ENCODE peak calls at places on chromosome 6, in ten cellular contexts. One of them, this sample, is unnamed.

GRCh38 chr6:31776961-31777666 is at the start of gene VWA7:
- DNase-seq in prostate gland: peak
- DNase-seq in AG04450: no peak
- DNase-seq in WTC11: peak
- DNase-seq in brain microvascular endothelial cell: peak
- DNase-seq in ovary: peak
- DNase-seq in GM12865: peak
- DNase-seq in CD4-positive, alpha-beta T cell: peak
- DNase-seq in Calu3: peak
- DNase-seq in astrocyte of the spinal cord: peak
- DNase-seq in this sample: no peak

GRCh38 chr6:106254636-106255035 is 70.9 kb downstream of the ATG5 start:
- DNase-seq in prostate gland: no peak
- DNase-seq in AG04450: no peak
- DNase-seq in WTC11: no peak
- DNase-seq in brain microvascular endothelial cell: peak
- DNase-seq in ovary: no peak
- DNase-seq in GM12865: no peak
- DNase-seq in CD4-positive, alpha-beta T cell: no peak
- DNase-seq in Calu3: no peak
- DNase-seq in astrocyte of the spinal cord: peak
- DNase-seq in this sample: no peak

GRCh38 chr6:125986956-125987617 is 747 bp downstream of the TRMT11 start:
- DNase-seq in prostate gland: no peak
- DNase-seq in AG04450: no peak
- DNase-seq in WTC11: no peak
- DNase-seq in brain microvascular endothelial cell: no peak
- DNase-seq in ovary: no peak
- DNase-seq in GM12865: peak
- DNase-seq in CD4-positive, alpha-beta T cell: no peak
- DNase-seq in Calu3: no peak
- DNase-seq in astrocyte of the spinal cord: peak
- DNase-seq in this sample: no peak

GRCh38 chr6:139338845-139339244 is 35.6 kb downstream of the CITED2 start:
- DNase-seq in prostate gland: no peak
- DNase-seq in AG04450: no peak
- DNase-seq in WTC11: no peak
- DNase-seq in brain microvascular endothelial cell: no peak
- DNase-seq in ovary: no peak
- DNase-seq in GM12865: no peak
- DNase-seq in CD4-positive, alpha-beta T cell: no peak
- DNase-seq in Calu3: no peak
- DNase-seq in astrocyte of the spinal cord: peak
- DNase-seq in this sample: no peak

GRCh38 chr6:153059311-153059710 is 56.8 kb upstream of the MTRF1L start:
- DNase-seq in prostate gland: no peak
- DNase-seq in AG04450: no peak
- DNase-seq in WTC11: no peak
- DNase-seq in brain microvascular endothelial cell: no peak
- DNase-seq in ovary: no peak
- DNase-seq in GM12865: no peak
- DNase-seq in CD4-positive, alpha-beta T cell: no peak
- DNase-seq in Calu3: no peak
- DNase-seq in astrocyte of the spinal cord: no peak
- DNase-seq in this sample: no peak

GRCh38 chr6:56804996-56805395 is 149.9 kb upstream of the BEND6 start:
- DNase-seq in prostate gland: no peak
- DNase-seq in AG04450: no peak
- DNase-seq in WTC11: no peak
- DNase-seq in brain microvascular endothelial cell: peak
- DNase-seq in ovary: no peak
- DNase-seq in GM12865: no peak
- DNase-seq in CD4-positive, alpha-beta T cell: no peak
- DNase-seq in Calu3: no peak
- DNase-seq in astrocyte of the spinal cord: peak
- DNase-seq in this sample: no peak

GRCh38 chr6:56955171-56956155 is 556 bp downstream of the BEND6 start:
- DNase-seq in prostate gland: peak
- DNase-seq in AG04450: peak
- DNase-seq in WTC11: peak
- DNase-seq in brain microvascular endothelial cell: peak
- DNase-seq in ovary: peak
- DNase-seq in GM12865: peak
- DNase-seq in CD4-positive, alpha-beta T cell: peak
- DNase-seq in Calu3: peak
- DNase-seq in astrocyte of the spinal cord: peak
- DNase-seq in this sample: peak

GRCh38 chr6:156809034-156809433 is 31.9 kb downstream of the ARID1B start:
- DNase-seq in prostate gland: no peak
- DNase-seq in AG04450: no peak
- DNase-seq in WTC11: no peak
- DNase-seq in brain microvascular endothelial cell: no peak
- DNase-seq in ovary: no peak
- DNase-seq in GM12865: peak
- DNase-seq in CD4-positive, alpha-beta T cell: no peak
- DNase-seq in Calu3: no peak
- DNase-seq in astrocyte of the spinal cord: peak
- DNase-seq in this sample: no peak

GRCh38 chr6:128521302-128521632 is 868 bp upstream of the PTPRK start:
- DNase-seq in prostate gland: no peak
- DNase-seq in AG04450: no peak
- DNase-seq in WTC11: no peak
- DNase-seq in brain microvascular endothelial cell: no peak
- DNase-seq in ovary: no peak
- DNase-seq in GM12865: no peak
- DNase-seq in CD4-positive, alpha-beta T cell: no peak
- DNase-seq in Calu3: no peak
- DNase-seq in astrocyte of the spinal cord: no peak
- DNase-seq in this sample: no peak

GRCh38 chr6:128518531-128519131 is 1.8 kb downstream of the PTPRK start:
- DNase-seq in prostate gland: no peak
- DNase-seq in AG04450: no peak
- DNase-seq in WTC11: no peak
- DNase-seq in brain microvascular endothelial cell: no peak
- DNase-seq in ovary: no peak
- DNase-seq in GM12865: no peak
- DNase-seq in CD4-positive, alpha-beta T cell: no peak
- DNase-seq in Calu3: no peak
- DNase-seq in astrocyte of the spinal cord: no peak
- DNase-seq in this sample: no peak

GRCh38 chr6:128519132-128519930 is 1.1 kb downstream of the PTPRK start:
- DNase-seq in prostate gland: peak
- DNase-seq in AG04450: no peak
- DNase-seq in WTC11: peak
- DNase-seq in brain microvascular endothelial cell: no peak
- DNase-seq in ovary: peak
- DNase-seq in GM12865: peak
- DNase-seq in CD4-positive, alpha-beta T cell: peak
- DNase-seq in Calu3: peak
- DNase-seq in astrocyte of the spinal cord: peak
- DNase-seq in this sample: peak

GRCh38 chr6:128519931-128520435 is 416 bp downstream of the PTPRK start:
- DNase-seq in prostate gland: peak
- DNase-seq in AG04450: no peak
- DNase-seq in WTC11: no peak
- DNase-seq in brain microvascular endothelial cell: no peak
- DNase-seq in ovary: peak
- DNase-seq in GM12865: peak
- DNase-seq in CD4-positive, alpha-beta T cell: peak
- DNase-seq in Calu3: no peak
- DNase-seq in astrocyte of the spinal cord: no peak
- DNase-seq in this sample: no peak

GRCh38 chr6:128520436-128521301 is at the start of gene PTPRK:
- DNase-seq in prostate gland: peak
- DNase-seq in AG04450: peak
- DNase-seq in WTC11: peak
- DNase-seq in brain microvascular endothelial cell: peak
- DNase-seq in ovary: peak
- DNase-seq in GM12865: peak
- DNase-seq in CD4-positive, alpha-beta T cell: peak
- DNase-seq in Calu3: peak
- DNase-seq in astrocyte of the spinal cord: peak
- DNase-seq in this sample: peak
- TF ChIP-seq CTCF in prostate gland: peak
- TF ChIP-seq CTCF in AG04450: peak
- TF ChIP-seq CTCF in WTC11: no peak
- TF ChIP-seq CTCF in brain microvascular endothelial cell: peak
- TF ChIP-seq CTCF in ovary: peak
- TF ChIP-seq CTCF in GM12865: peak
- TF ChIP-seq CTCF in CD4-positive, alpha-beta T cell: no peak
- TF ChIP-seq CTCF in Calu3: peak
- TF ChIP-seq CTCF in astrocyte of the spinal cord: peak
- TF ChIP-seq CTCF in this sample: peak

DNA sequence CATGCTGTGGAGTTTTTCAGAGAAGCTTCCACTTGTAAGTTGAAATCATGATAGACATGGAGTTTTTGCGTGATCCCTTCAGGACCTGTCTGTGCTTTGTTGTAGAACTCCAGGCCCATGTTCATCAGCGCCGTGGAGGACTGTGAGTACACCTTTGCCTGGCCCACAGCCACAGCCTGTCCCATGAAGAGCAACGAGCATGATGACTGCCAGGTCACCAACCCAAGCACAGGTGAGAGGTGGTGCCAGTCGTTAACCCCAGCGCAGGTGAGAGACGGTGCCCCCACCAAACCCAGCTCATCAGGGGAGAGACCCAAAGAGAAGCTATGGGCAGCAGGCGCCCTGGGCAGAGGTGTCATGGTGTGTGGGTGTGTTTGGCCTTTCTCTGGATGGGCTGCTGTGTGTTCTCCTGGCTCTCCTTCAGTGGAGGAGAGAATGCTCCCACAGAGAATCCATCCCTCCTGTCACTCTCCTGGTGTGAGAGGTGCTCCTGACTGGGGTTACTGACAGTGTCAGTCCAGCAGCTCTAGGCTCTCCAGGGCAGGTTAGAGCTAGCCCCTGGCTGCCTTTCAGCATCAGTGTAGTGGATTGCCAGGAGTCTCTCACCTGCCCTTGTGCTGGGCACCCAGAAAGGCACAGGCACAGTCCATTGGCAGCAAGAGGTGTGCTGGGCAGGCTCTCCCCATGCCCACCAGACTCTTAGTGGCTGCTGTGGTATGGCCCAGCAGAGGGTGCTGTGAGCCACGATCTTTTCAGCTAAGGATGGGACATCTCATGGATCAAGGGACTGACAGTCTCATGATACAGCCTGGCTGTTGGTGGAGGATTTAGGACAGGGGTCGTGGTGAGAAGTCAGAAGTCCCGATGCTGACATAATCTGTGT is 49.6 kb upstream of the SLC22A1 start:
- DNase-seq in prostate gland: no peak
- DNase-seq in AG04450: no peak
- DNase-seq in WTC11: peak
- DNase-seq in brain microvascular endothelial cell: no peak
- DNase-seq in ovary: no peak
- DNase-seq in GM12865: no peak
- DNase-seq in CD4-positive, alpha-beta T cell: no peak
- DNase-seq in Calu3: no peak
- DNase-seq in astrocyte of the spinal cord: no peak
- DNase-seq in this sample: no peak
- TF ChIP-seq CTCF in prostate gland: peak
- TF ChIP-seq CTCF in AG04450: peak
- TF ChIP-seq CTCF in WTC11: no peak
- TF ChIP-seq CTCF in brain microvascular endothelial cell: peak
- TF ChIP-seq CTCF in ovary: peak
- TF ChIP-seq CTCF in GM12865: no peak
- TF ChIP-seq CTCF in CD4-positive, alpha-beta T cell: no peak
- TF ChIP-seq CTCF in Calu3: peak
- TF ChIP-seq CTCF in astrocyte of the spinal cord: peak
- TF ChIP-seq CTCF in this sample: no peak

GRCh38 chr6:65071480-65071879 is 635.5 kb downstream of the EYS start:
- DNase-seq in prostate gland: no peak
- DNase-seq in AG04450: no peak
- DNase-seq in WTC11: no peak
- DNase-seq in brain microvascular endothelial cell: no peak
- DNase-seq in ovary: no peak
- DNase-seq in GM12865: no peak
- DNase-seq in CD4-positive, alpha-beta T cell: no peak
- DNase-seq in Calu3: no peak
- DNase-seq in astrocyte of the spinal cord: no peak
- DNase-seq in this sample: no peak
- TF ChIP-seq CTCF in prostate gland: no peak
- TF ChIP-seq CTCF in AG04450: no peak
- TF ChIP-seq CTCF in WTC11: no peak
- TF ChIP-seq CTCF in brain microvascular endothelial cell: no peak
- TF ChIP-seq CTCF in ovary: no peak
- TF ChIP-seq CTCF in GM12865: no peak
- TF ChIP-seq CTCF in CD4-positive, alpha-beta T cell: no peak
- TF ChIP-seq CTCF in Calu3: no peak
- TF ChIP-seq CTCF in astrocyte of the spinal cord: no peak
- TF ChIP-seq CTCF in this sample: no peak

GRCh38 chr6:170247178-170247701 is 43.6 kb downstream of the DLL1 start:
- DNase-seq in prostate gland: peak
- DNase-seq in AG04450: no peak
- DNase-seq in WTC11: no peak
- DNase-seq in brain microvascular endothelial cell: no peak
- DNase-seq in ovary: peak
- DNase-seq in GM12865: no peak
- DNase-seq in CD4-positive, alpha-beta T cell: no peak
- DNase-seq in Calu3: no peak
- DNase-seq in astrocyte of the spinal cord: no peak
- DNase-seq in this sample: no peak

GRCh38 chr6:170245233-170245992 is 45.5 kb downstream of the DLL1 start:
- DNase-seq in prostate gland: no peak
- DNase-seq in AG04450: no peak
- DNase-seq in WTC11: no peak
- DNase-seq in brain microvascular endothelial cell: no peak
- DNase-seq in ovary: no peak
- DNase-seq in GM12865: no peak
- DNase-seq in CD4-positive, alpha-beta T cell: no peak
- DNase-seq in Calu3: no peak
- DNase-seq in astrocyte of the spinal cord: no peak
- DNase-seq in this sample: no peak

GRCh38 chr6:170243386-170243785 is 47.5 kb downstream of the DLL1 start:
- DNase-seq in prostate gland: no peak
- DNase-seq in AG04450: no peak
- DNase-seq in WTC11: no peak
- DNase-seq in brain microvascular endothelial cell: no peak
- DNase-seq in ovary: no peak
- DNase-seq in GM12865: no peak
- DNase-seq in CD4-positive, alpha-beta T cell: no peak
- DNase-seq in Calu3: no peak
- DNase-seq in astrocyte of the spinal cord: no peak
- DNase-seq in this sample: no peak

GRCh38 chr6:170243791-170244291 is 47.0 kb downstream of the DLL1 start:
- DNase-seq in prostate gland: no peak
- DNase-seq in AG04450: no peak
- DNase-seq in WTC11: no peak
- DNase-seq in brain microvascular endothelial cell: no peak
- DNase-seq in ovary: no peak
- DNase-seq in GM12865: no peak
- DNase-seq in CD4-positive, alpha-beta T cell: no peak
- DNase-seq in Calu3: no peak
- DNase-seq in astrocyte of the spinal cord: no peak
- DNase-seq in this sample: no peak

DNA sequence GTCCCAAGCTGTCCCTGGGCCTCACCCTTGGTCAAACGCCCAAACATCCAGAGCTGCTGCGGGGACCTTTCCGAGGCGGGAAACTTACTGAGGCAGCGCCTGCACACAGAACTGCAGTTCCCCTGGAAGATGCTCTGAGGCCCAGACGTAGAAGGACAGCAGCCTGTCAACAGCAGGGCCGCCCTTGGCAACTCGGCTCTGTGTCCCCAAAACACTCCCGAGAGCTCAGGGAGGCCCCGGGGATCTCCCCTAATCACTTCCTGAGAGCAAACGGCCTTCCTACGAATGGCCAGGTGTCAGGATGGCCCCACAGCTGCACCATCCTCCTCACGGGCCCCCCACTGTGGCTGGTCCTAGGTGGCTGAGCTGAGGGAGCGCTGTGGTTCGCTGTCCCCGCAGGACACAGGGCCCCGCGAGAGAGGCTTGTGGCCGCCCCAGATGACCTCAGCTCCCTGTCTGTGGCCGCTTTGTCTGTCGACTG is 46.1 kb downstream of the DLL1 start:
- DNase-seq in prostate gland: no peak
- DNase-seq in AG04450: no peak
- DNase-seq in WTC11: peak
- DNase-seq in brain microvascular endothelial cell: no peak
- DNase-seq in ovary: no peak
- DNase-seq in GM12865: no peak
- DNase-seq in CD4-positive, alpha-beta T cell: no peak
- DNase-seq in Calu3: no peak
- DNase-seq in astrocyte of the spinal cord: no peak
- DNase-seq in this sample: no peak
- TF ChIP-seq CTCF in prostate gland: no peak
- TF ChIP-seq CTCF in AG04450: no peak
- TF ChIP-seq CTCF in WTC11: no peak
- TF ChIP-seq CTCF in brain microvascular endothelial cell: no peak
- TF ChIP-seq CTCF in ovary: no peak
- TF ChIP-seq CTCF in GM12865: no peak
- TF ChIP-seq CTCF in CD4-positive, alpha-beta T cell: no peak
- TF ChIP-seq CTCF in Calu3: no peak
- TF ChIP-seq CTCF in astrocyte of the spinal cord: no peak
- TF ChIP-seq CTCF in this sample: no peak

This sample was measured in mesothelial cell of epicardium.